ENCODE peak calls at places on chromosomes 6 and 20, in six cellular contexts. O is choroid plexus epithelial cell, G is LoVo, A is suprapubic skin, L is GM13977, R is T-cell. S is an unnamed sample.

GRCh38 chr20:63138855-63139341 is 77.0 kb downstream of the YTHDF1 start:
- DNase-seq in O (no peak), G (peak), A (no peak), L (no peak), R (no peak), S (no peak)

GRCh38 chr6:108667984-108668383 is 107.3 kb downstream of the FOXO3 start:
- DNase-seq in O (peak), G (no peak), A (no peak), L (no peak), R (no peak), S (no peak)

GRCh38 chr6:37693079-37693478 is 4.6 kb downstream of the MDGA1 start:
- DNase-seq in O (no peak), G (no peak), A (no peak), L (no peak), R (no peak), S (no peak)

GRCh38 chr6:12748815-12749521 is 32.4 kb downstream of the PHACTR1 start:
- DNase-seq in O (no peak), G (no peak), A (no peak), L (no peak), R (no peak), S (no peak)

GRCh38 chr6:105869835-105870506 is 216.2 kb upstream of the PRDM1 start:
- DNase-seq in O (no peak), G (no peak), A (no peak), L (no peak), R (no peak), S (no peak)

GRCh38 chr6:75436869-75437268 is 56.7 kb downstream of the FILIP1 start:
- DNase-seq in O (no peak), G (no peak), A (no peak), L (no peak), R (no peak), S (peak)

GRCh38 chr6:19309661-19310060 is 527.5 kb upstream of the ID4 start:
- DNase-seq in O (no peak), G (no peak), A (no peak), L (no peak), R (no peak), S (no peak)

GRCh38 chr6:52503853-52504777 is 72.7 kb downstream of the TRAM2 start:
- DNase-seq in O (peak), G (peak), A (peak), L (peak), R (no peak), S (peak)

GRCh38 chr20:37419774-37420542 is 74.0 kb downstream of the SRC start:
- DNase-seq in O (no peak), G (no peak), A (no peak), L (no peak), R (no peak), S (no peak)

S was measured in tibial nerve.